ENCODE peak calls at places on chromosomes 1 and 21, in five cellular contexts. One of them, this sample, is unnamed.

GRCh38 chr1:91513160-91513559 is 12.5 kb downstream of the CDC7 start:
- DNase-seq in adipocyte: peak; percentile 80
- DNase-seq in HFF-Myc: no peak
- DNase-seq in stomach: no peak
- DNase-seq in cardiac muscle cell: peak; percentile 12
- DNase-seq in this sample: no peak

GRCh38 chr1:172658871-172659453 is at the start of gene FASLG:
- DNase-seq in adipocyte: no peak
- DNase-seq in stomach: no peak
- DNase-seq in HFF-Myc: no peak
- DNase-seq in cardiac muscle cell: no peak
- DNase-seq in this sample: no peak

GRCh38 chr1:9289724-9290493 is 2.8 kb upstream of the SPSB1 start:
- DNase-seq in HFF-Myc: no peak
- DNase-seq in stomach: no peak
- DNase-seq in cardiac muscle cell: no peak
- DNase-seq in adipocyte: peak; percentile 93
- DNase-seq in this sample: peak; percentile 83

GRCh38 chr1:65264197-65264929 is 45.0 kb upstream of the DNAJC6 start:
- DNase-seq in HFF-Myc: peak; percentile 58
- DNase-seq in adipocyte: peak; percentile 84
- DNase-seq in stomach: no peak
- DNase-seq in cardiac muscle cell: peak; percentile 59
- DNase-seq in this sample: peak; percentile 36

GRCh38 chr21:45981154-45981606 is 390 bp upstream of the COL6A1 start:
- DNase-seq in adipocyte: peak; percentile 91
- DNase-seq in cardiac muscle cell: peak; percentile 85
- DNase-seq in stomach: peak; percentile 64
- DNase-seq in HFF-Myc: peak; percentile 63
- DNase-seq in this sample: peak; percentile 76

GRCh38 chr1:161486806-161487482 is 18.3 kb upstream of the FCGR2A start:
- DNase-seq in stomach: no peak
- DNase-seq in cardiac muscle cell: peak; percentile 80
- DNase-seq in adipocyte: peak; percentile 83
- DNase-seq in HFF-Myc: peak; percentile 62
- DNase-seq in this sample: no peak

GRCh38 chr1:23475134-23475628 is 8.8 kb downstream of the ASAP3 start:
- DNase-seq in stomach: no peak
- DNase-seq in adipocyte: peak; percentile 88
- DNase-seq in HFF-Myc: peak; percentile 86
- DNase-seq in cardiac muscle cell: no peak
- DNase-seq in this sample: peak; percentile 86

GRCh38 chr1:194069168-194069830 is 882.9 kb upstream of the B3GALT2 start:
- DNase-seq in adipocyte: no peak
- DNase-seq in stomach: no peak
- DNase-seq in HFF-Myc: no peak
- DNase-seq in cardiac muscle cell: peak; percentile 36
- DNase-seq in this sample: no peak

GRCh38 chr1:43978264-43978550 is 803 bp upstream of the B4GALT2 start:
- DNase-seq in cardiac muscle cell: no peak
- DNase-seq in stomach: no peak
- DNase-seq in adipocyte: no peak
- DNase-seq in HFF-Myc: no peak
- DNase-seq in this sample: no peak

GRCh38 chr1:17458794-17459193 is 19.3 kb upstream of the RCC2 start:
- DNase-seq in cardiac muscle cell: no peak
- DNase-seq in stomach: no peak
- DNase-seq in HFF-Myc: no peak
- DNase-seq in adipocyte: no peak
- DNase-seq in this sample: no peak

GRCh38 chr1:59947047-59947938 is 20.7 kb upstream of the CYP2J2 start:
- DNase-seq in adipocyte: peak; percentile 86
- DNase-seq in cardiac muscle cell: peak; percentile 82
- DNase-seq in stomach: peak; percentile 61
- DNase-seq in HFF-Myc: peak; percentile 32
- DNase-seq in this sample: peak; percentile 21

GRCh38 chr21:38303300-38303699 is 46.5 kb downstream of the KCNJ15 start:
- DNase-seq in adipocyte: peak; percentile 76
- DNase-seq in HFF-Myc: no peak
- DNase-seq in stomach: no peak
- DNase-seq in cardiac muscle cell: no peak
- DNase-seq in this sample: peak; percentile 99

GRCh38 chr1:19405761-19406481 is 79.4 kb downstream of the CAPZB start:
- DNase-seq in HFF-Myc: peak; percentile 55
- DNase-seq in cardiac muscle cell: no peak
- DNase-seq in stomach: no peak
- DNase-seq in adipocyte: no peak
- DNase-seq in this sample: no peak

GRCh38 chr1:8133657-8134430 is 107.7 kb upstream of the ERRFI1 start:
- DNase-seq in stomach: peak; percentile 41
- DNase-seq in HFF-Myc: peak; percentile 62
- DNase-seq in adipocyte: peak; percentile 87
- DNase-seq in cardiac muscle cell: peak; percentile 47
- DNase-seq in this sample: peak; percentile 94

GRCh38 chr1:37951783-37952624 is 5.2 kb upstream of the INPP5B start:
- DNase-seq in HFF-Myc: no peak
- DNase-seq in stomach: no peak
- DNase-seq in cardiac muscle cell: no peak
- DNase-seq in adipocyte: no peak
- DNase-seq in this sample: no peak

DNA sequence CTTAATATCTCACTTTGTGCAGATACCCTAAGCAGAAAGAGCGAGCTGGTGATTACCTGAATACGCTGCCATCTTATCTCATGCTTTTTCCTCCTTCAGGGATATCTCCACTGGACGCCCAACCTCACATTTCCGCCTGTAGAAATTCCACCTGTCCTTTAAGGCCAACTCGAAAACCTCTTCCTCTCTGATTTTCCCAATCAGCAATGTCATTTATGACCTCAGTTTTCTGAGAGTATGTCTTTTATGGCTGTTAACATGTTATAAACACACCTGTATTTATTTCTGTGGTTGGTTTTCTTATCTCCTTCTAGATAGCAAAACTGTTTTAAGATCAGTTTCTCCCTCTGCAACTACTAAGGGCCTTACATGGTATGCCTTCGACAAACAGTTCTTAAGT is 41.1 kb downstream of the CD34 start:
- DNase-seq in HFF-Myc: no peak
- DNase-seq in adipocyte: no peak
- DNase-seq in cardiac muscle cell: no peak
- DNase-seq in stomach: no peak
- DNase-seq in this sample: no peak
- H3K4me3 ChIP-seq in HFF-Myc: no peak overlapping the region
- H3K4me3 ChIP-seq in adipocyte: no peak overlapping the region
- H3K4me3 ChIP-seq in cardiac muscle cell: no peak overlapping the region
- H3K4me3 ChIP-seq in stomach: no peak overlapping the region
- H3K4me3 ChIP-seq in this sample: no peak overlapping the region

DNA sequence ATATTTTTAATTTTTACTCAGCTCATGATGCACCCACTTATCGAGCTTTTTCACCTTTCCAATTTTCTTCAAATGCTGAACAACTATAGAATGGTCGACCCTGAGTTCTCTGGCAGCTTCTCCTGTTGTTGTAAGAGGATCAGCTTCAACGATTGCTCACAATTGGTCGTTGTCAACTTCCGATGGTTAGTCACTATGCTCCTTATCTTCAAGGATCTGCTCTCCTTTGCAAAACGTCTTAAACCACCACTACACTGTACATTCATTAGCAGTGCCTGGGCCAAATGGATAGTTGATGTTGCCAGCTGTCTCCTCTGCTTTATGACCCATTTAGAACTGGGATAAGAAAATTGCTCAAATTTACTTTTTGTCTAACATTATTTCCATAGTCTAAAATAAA is 385.9 kb upstream of the LYPLAL1 start:
- DNase-seq in stomach: no peak
- DNase-seq in HFF-Myc: no peak
- DNase-seq in adipocyte: no peak
- DNase-seq in cardiac muscle cell: no peak
- DNase-seq in this sample: no peak
- H3K4me3 ChIP-seq in stomach: no peak overlapping the region
- H3K4me3 ChIP-seq in HFF-Myc: no peak overlapping the region
- H3K4me3 ChIP-seq in adipocyte: no peak overlapping the region
- H3K4me3 ChIP-seq in cardiac muscle cell: no peak overlapping the region
- H3K4me3 ChIP-seq in this sample: no peak overlapping the region

GRCh38 chr1:222424826-222425225 is 123.1 kb downstream of the HHIPL2 start:
- DNase-seq in cardiac muscle cell: no peak
- DNase-seq in adipocyte: no peak
- DNase-seq in stomach: no peak
- DNase-seq in HFF-Myc: no peak
- DNase-seq in this sample: no peak

GRCh38 chr1:222416001-222416791 is 131.7 kb downstream of the HHIPL2 start:
- DNase-seq in adipocyte: no peak
- DNase-seq in cardiac muscle cell: no peak
- DNase-seq in stomach: no peak
- DNase-seq in HFF-Myc: no peak
- DNase-seq in this sample: no peak

GRCh38 chr1:222417264-222417663 is 130.6 kb downstream of the HHIPL2 start:
- DNase-seq in HFF-Myc: no peak
- DNase-seq in stomach: no peak
- DNase-seq in adipocyte: no peak
- DNase-seq in cardiac muscle cell: no peak
- DNase-seq in this sample: no peak

GRCh38 chr1:222418654-222419053 is 129.2 kb downstream of the HHIPL2 start:
- DNase-seq in cardiac muscle cell: no peak
- DNase-seq in HFF-Myc: no peak
- DNase-seq in stomach: no peak
- DNase-seq in adipocyte: no peak
- DNase-seq in this sample: no peak

DNA sequence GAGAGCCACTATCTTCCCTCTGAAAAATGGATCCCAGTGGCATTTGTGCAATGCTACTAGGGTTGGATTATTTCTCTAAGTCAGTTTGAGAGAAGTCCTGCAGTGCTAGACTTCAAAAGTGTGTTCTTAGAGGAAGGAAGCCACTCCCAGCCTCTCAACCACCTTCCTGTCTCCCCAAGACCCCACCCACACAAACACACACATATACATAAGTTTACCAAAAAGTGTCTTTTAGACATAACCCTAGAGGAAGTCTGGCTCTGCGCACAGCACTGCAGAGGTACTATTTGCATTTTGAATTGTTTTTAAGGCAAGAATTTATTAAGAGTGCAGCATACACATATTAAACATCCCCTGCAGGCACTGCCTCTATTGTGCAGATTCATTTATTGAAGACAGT is 127.3 kb downstream of the HHIPL2 start:
- DNase-seq in stomach: no peak
- DNase-seq in cardiac muscle cell: no peak
- DNase-seq in adipocyte: no peak
- DNase-seq in HFF-Myc: no peak
- DNase-seq in this sample: no peak
- H3K4me3 ChIP-seq in stomach: no peak overlapping the region
- H3K4me3 ChIP-seq in cardiac muscle cell: no peak overlapping the region
- H3K4me3 ChIP-seq in adipocyte: no peak overlapping the region
- H3K4me3 ChIP-seq in HFF-Myc: no peak overlapping the region
- H3K4me3 ChIP-seq in this sample: no peak overlapping the region

GRCh38 chr1:40693425-40693824 is 1.9 kb downstream of the NFYC start:
- DNase-seq in stomach: no peak
- DNase-seq in HFF-Myc: no peak
- DNase-seq in cardiac muscle cell: no peak
- DNase-seq in adipocyte: no peak
- DNase-seq in this sample: no peak
- H3K4me3 ChIP-seq in stomach: no peak overlapping the region
- H3K4me3 ChIP-seq in HFF-Myc: peak overlapping the region; percentile 81
- H3K4me3 ChIP-seq in cardiac muscle cell: no peak overlapping the region
- H3K4me3 ChIP-seq in adipocyte: peak overlapping the region; percentile 94
- H3K4me3 ChIP-seq in this sample: no peak overlapping the region

GRCh38 chr1:180536796-180537372 is 21.9 kb upstream of the OVAAL start:
- DNase-seq in stomach: no peak
- DNase-seq in adipocyte: no peak
- DNase-seq in HFF-Myc: no peak
- DNase-seq in cardiac muscle cell: no peak
- DNase-seq in this sample: no peak
- H3K4me3 ChIP-seq in stomach: no peak overlapping the region
- H3K4me3 ChIP-seq in adipocyte: no peak overlapping the region
- H3K4me3 ChIP-seq in HFF-Myc: no peak overlapping the region
- H3K4me3 ChIP-seq in cardiac muscle cell: no peak overlapping the region
- H3K4me3 ChIP-seq in this sample: no peak overlapping the region

This sample was measured in skeletal muscle cell.